ENCODE peak calls at places on chromosomes 7 and 10, in five cellular contexts. K is activated CD4-positive, CD25-positive, alpha-beta regulatory T cell; M is renal cortical epithelial cell; W is NCI-H2171; A is amniotic epithelial cell. X is an unnamed sample.

GRCh38 chr7:123749537-123749857 is 694 bp upstream of the WASL start:
- DNase-seq in A (peak), W (peak), K (no peak), M (peak), X (no peak)

GRCh38 chr7:93890041-93890463 is 501 bp downstream of the TFPI2 start:
- DNase-seq in K (no peak), A (peak), M (peak), W (no peak), X (peak)

GRCh38 chr10:132989476-132990415 is 47.4 kb upstream of the CFAP46 start:
- DNase-seq in K (no peak), W (no peak), M (no peak), A (no peak), X (no peak)

GRCh38 chr10:8181496-8182174 is 127.1 kb downstream of the GATA3 start:
- DNase-seq in M (no peak), W (no peak), K (no peak), A (no peak), X (no peak)

GRCh38 chr10:4315529-4315928 is 510.5 kb upstream of the AKR1E2 start:
- DNase-seq in M (no peak), A (no peak), K (no peak), W (no peak), X (no peak)

GRCh38 chr10:24958701-24959392 is 6.4 kb upstream of the PRTFDC1 start:
- DNase-seq in K (no peak), W (no peak), M (peak), A (peak), X (no peak)

GRCh38 chr7:47582748-47583740 is 1.1 kb upstream of the TNS3 start:
- DNase-seq in A (no peak), W (no peak), K (no peak), M (no peak), X (no peak)

GRCh38 chr7:45863715-45864114 is 9.2 kb downstream of the CCDC201 start:
- DNase-seq in K (no peak), A (no peak), M (no peak), W (no peak), X (no peak)

GRCh38 chr10:11874568-11875182 is 51.5 kb downstream of the PROSER2 start:
- DNase-seq in W (no peak), M (peak), K (no peak), A (peak), X (no peak)

GRCh38 chr7:121398246-121398645 is 2.1 kb upstream of the FAM3C start:
- DNase-seq in W (no peak), M (peak), A (no peak), K (no peak), X (no peak)

GRCh38 chr7:4682621-4683042 is 537 bp downstream of the FOXK1 start:
- DNase-seq in A (peak), M (peak), W (no peak), K (no peak), X (peak)

GRCh38 chr10:133225707-133226191 is 4.3 kb upstream of the UTF1 start:
- DNase-seq in W (no peak), K (no peak), M (peak), A (no peak), X (no peak)

GRCh38 chr7:120091807-120092206 is 181.2 kb upstream of the KCND2 start:
- DNase-seq in K (no peak), W (no peak), A (no peak), M (no peak), X (no peak)

GRCh38 chr10:13351340-13351915 is 3.3 kb upstream of the SEPHS1 start:
- DNase-seq in M (no peak), W (no peak), K (peak), A (no peak), X (peak)

GRCh38 chr10:125159932-125160855 is at the start of gene CTBP2:
- DNase-seq in A (peak), K (no peak), M (no peak), W (peak), X (no peak)

GRCh38 chr10:80684217-80684616 is 146.5 kb downstream of the SH2D4B start:
- DNase-seq in K (no peak), A (peak), M (peak), W (peak), X (peak)

GRCh38 chr7:103075337-103075918 is 488 bp downstream of the ARMC10 start:
- DNase-seq in A (peak), W (peak), K (peak), M (peak), X (peak)

GRCh38 chr7:70334883-70335282 is 736.6 kb downstream of the AUTS2 start:
- DNase-seq in K (no peak), W (no peak), A (no peak), M (no peak), X (peak)

GRCh38 chr7:102728-103127 is 89.6 kb upstream of the FAM20C start:
- DNase-seq in A (no peak), W (no peak), K (no peak), M (no peak), X (no peak)

GRCh38 chr10:101558671-101559595 is 29.1 kb downstream of the POLL start:
- DNase-seq in M (no peak), W (no peak), A (no peak), K (no peak), X (no peak)

GRCh38 chr7:140153666-140154161 is 23.1 kb downstream of the KDM7A start:
- DNase-seq in W (no peak), K (no peak), M (no peak), A (no peak), X (no peak)

GRCh38 chr7:107833619-107834230 is 30.7 kb upstream of the SLC26A3 start:
- DNase-seq in A (no peak), K (no peak), M (no peak), W (no peak), X (no peak)

GRCh38 chr7:80307251-80307856 is 172.7 kb downstream of the GNAI1 start:
- DNase-seq in M (peak), A (peak), K (no peak), W (no peak), X (no peak)

GRCh38 chr10:66167816-66168215 is 758.0 kb upstream of the LRRTM3 start:
- DNase-seq in A (peak), K (no peak), M (peak), W (no peak), X (no peak)

GRCh38 chr10:67520924-67521520 is 175.0 kb downstream of the CTNNA3 start:
- DNase-seq in A (peak), K (no peak), M (peak), W (no peak), X (peak)

GRCh38 chr10:91541481-91541880 is 91.4 kb downstream of the PPP1R3C start:
- DNase-seq in W (no peak), A (no peak), K (no peak), M (no peak), X (no peak)

GRCh38 chr10:24214762-24215161 is 5.8 kb downstream of the KIAA1217 start:
- DNase-seq in K (no peak), W (no peak), A (no peak), M (no peak), X (no peak)

GRCh38 chr7:30796105-30796869 is 25.1 kb downstream of the MINDY4 start:
- DNase-seq in M (peak), A (peak), K (no peak), W (no peak), X (peak)

GRCh38 chr7:8516976-8517375 is 83.6 kb downstream of the NXPH1 start:
- DNase-seq in K (no peak), W (no peak), M (no peak), A (no peak), X (no peak)

GRCh38 chr10:17157024-17157423 is 27.4 kb upstream of the CUBN start:
- DNase-seq in A (no peak), W (no peak), M (no peak), K (no peak), X (no peak)

GRCh38 chr7:74206589-74207120 is 3.2 kb upstream of the LAT2 start:
- DNase-seq in K (peak), M (peak), W (peak), A (peak), X (peak)

GRCh38 chr7:95636140-95636539 is 39.8 kb upstream of the PDK4 start:
- DNase-seq in K (no peak), A (peak), W (no peak), M (peak), X (no peak)

GRCh38 chr7:1546274-1546908 is 9.6 kb downstream of the TMEM184A start:
- DNase-seq in A (no peak), M (no peak), W (no peak), K (no peak), X (no peak)

GRCh38 chr7:12715372-12716133 is 28.1 kb downstream of the ARL4A start:
- DNase-seq in A (peak), K (no peak), W (no peak), M (peak), X (no peak)

GRCh38 chr10:115950320-115950719 is 322.7 kb downstream of the GFRA1 start:
- DNase-seq in K (no peak), M (no peak), W (no peak), A (no peak), X (no peak)

GRCh38 chr10:974038-974784 is 14.0 kb upstream of the GTPBP4 start:
- DNase-seq in M (peak), W (no peak), K (no peak), A (no peak), X (no peak)